ENCODE peak calls at places on chromosomes 5 and 9, in eight cellular contexts. N, X, K, O, I, B, V and Z are unnamed samples.

GRCh38 chr5:148469446-148470062 is 85.8 kb downstream of the FBXO38 start:
- DNase-seq in N (no peak), X (no peak), K (no peak), O (peak; percentile 60), I (no peak), B (no peak), V (no peak), Z (no peak)

GRCh38 chr9:113622038-113622437 is 158.5 kb downstream of the RGS3 start:
- DNase-seq in N (no peak), X (no peak), K (no peak), O (no peak), I (no peak), B (no peak), V (no peak), Z (no peak)

GRCh38 chr9:117541192-117541591 is 126.3 kb upstream of the ASTN2 start:
- DNase-seq in N (no peak), X (no peak), K (no peak), O (no peak), I (no peak), B (no peak), V (no peak), Z (no peak)

GRCh38 chr9:132994410-132995120 is 16.1 kb downstream of the GFI1B start:
- DNase-seq in N (peak; percentile 76), X (no peak), K (no peak), O (no peak), I (no peak), B (no peak), V (no peak), Z (peak; percentile 46)

GRCh38 chr9:137228515-137228967 is 1.2 kb downstream of the RNF224 start:
- DNase-seq in N (no peak), X (no peak), K (no peak), O (peak; percentile 58), I (no peak), B (no peak), V (no peak), Z (no peak)

GRCh38 chr5:179120421-179120861 is 60.3 kb downstream of the ZNF354C start:
- DNase-seq in N (no peak), X (no peak), K (no peak), O (no peak), I (no peak), B (no peak), V (no peak), Z (peak; percentile 24)

GRCh38 chr5:140840978-140841962 is at the start of gene PCDHA8:
- DNase-seq in N (no peak), X (no peak), K (no peak), O (no peak), I (peak; percentile 20), B (no peak), V (no peak), Z (no peak)

GRCh38 chr9:3682186-3682585 is 156.4 kb upstream of the RFX3 start:
- DNase-seq in N (no peak), X (no peak), K (no peak), O (no peak), I (no peak), B (no peak), V (no peak), Z (no peak)

GRCh38 chr9:16824545-16825041 is 45.9 kb downstream of the BNC2 start:
- DNase-seq in N (no peak), X (no peak), K (no peak), O (no peak), I (no peak), B (no peak), V (no peak), Z (no peak)

GRCh38 chr5:38250752-38251448 is 7.5 kb upstream of the EGFLAM start:
- DNase-seq in N (no peak), X (no peak), K (no peak), O (no peak), I (no peak), B (no peak), V (no peak), Z (no peak)

GRCh38 chr5:22889714-22890113 is 36.6 kb upstream of the CDH12 start:
- DNase-seq in N (no peak), X (no peak), K (no peak), O (no peak), I (no peak), B (no peak), V (no peak), Z (no peak)

GRCh38 chr5:1523793-1524480 is at the start of gene LPCAT1:
- DNase-seq in N (peak; percentile 94), X (peak; percentile 77), K (peak; percentile 73), O (peak; percentile 93), I (peak; percentile 62), B (peak; percentile 71), V (peak; percentile 74), Z (peak; percentile 72)

GRCh38 chr9:76866689-76867088 is 39.2 kb downstream of the PRUNE2 start:
- DNase-seq in N (no peak), X (peak; percentile 79), K (no peak), O (no peak), I (peak; percentile 67), B (no peak), V (no peak), Z (no peak)

GRCh38 chr5:179267671-179268071 is 77.6 kb downstream of the ADAMTS2 start:
- DNase-seq in N (no peak), X (peak; percentile 55), K (no peak), O (peak; percentile 75), I (no peak), B (no peak), V (no peak), Z (no peak)

GRCh38 chr9:97847474-97848236 is 5.4 kb upstream of the FOXE1 start:
- DNase-seq in N (no peak), X (no peak), K (no peak), O (no peak), I (no peak), B (no peak), V (no peak), Z (no peak)

GRCh38 chr5:15790446-15791005 is 290.5 kb downstream of the FBXL7 start:
- DNase-seq in N (no peak), X (no peak), K (no peak), O (no peak), I (no peak), B (no peak), V (no peak), Z (no peak)

GRCh38 chr5:23007226-23007625 is 154.1 kb upstream of the CDH12 start:
- DNase-seq in N (no peak), X (no peak), K (no peak), O (no peak), I (no peak), B (peak; percentile 48), V (no peak), Z (no peak)

GRCh38 chr9:8095531-8096223 is 296.1 kb upstream of the DMAC1 start:
- DNase-seq in N (no peak), X (no peak), K (no peak), O (no peak), I (no peak), B (no peak), V (no peak), Z (no peak)

GRCh38 chr9:24333629-24334028 is 212.1 kb downstream of the IZUMO3 start:
- DNase-seq in N (no peak), X (no peak), K (no peak), O (no peak), I (no peak), B (no peak), V (no peak), Z (no peak)

GRCh38 chr5:15683332-15683731 is 183.4 kb downstream of the FBXL7 start:
- DNase-seq in N (no peak), X (no peak), K (no peak), O (peak; percentile 66), I (no peak), B (no peak), V (no peak), Z (no peak)

GRCh38 chr5:112586596-112587062 is 151.1 kb upstream of the APC start:
- DNase-seq in N (peak; percentile 7), X (no peak), K (no peak), O (no peak), I (no peak), B (no peak), V (no peak), Z (no peak)

GRCh38 chr5:10590226-10591047 is 26.6 kb downstream of the ANKRD33B start:
- DNase-seq in N (no peak), X (no peak), K (no peak), O (peak; percentile 73), I (peak; percentile 72), B (no peak), V (no peak), Z (no peak)

GRCh38 chr5:147439253-147439652 is 70.6 kb downstream of the DPYSL3 start:
- DNase-seq in N (no peak), X (no peak), K (no peak), O (no peak), I (no peak), B (no peak), V (no peak), Z (no peak)

GRCh38 chr9:134830126-134830525 is 50.5 kb upstream of the FCN2 start:
- DNase-seq in N (no peak), X (no peak), K (no peak), O (no peak), I (no peak), B (no peak), V (no peak), Z (no peak)

GRCh38 chr9:11374961-11375360 is 762.2 kb upstream of the PTPRD start:
- DNase-seq in N (no peak), X (no peak), K (no peak), O (no peak), I (no peak), B (no peak), V (no peak), Z (no peak)

GRCh38 chr5:36180556-36181350 is 28.8 kb downstream of the SKP2 start:
- DNase-seq in N (no peak), X (no peak), K (no peak), O (no peak), I (no peak), B (no peak), V (no peak), Z (no peak)

GRCh38 chr9:70923941-70924340 is 197.5 kb downstream of the TRPM3 start:
- DNase-seq in N (no peak), X (no peak), K (no peak), O (no peak), I (no peak), B (no peak), V (no peak), Z (no peak)

GRCh38 chr9:129014611-129015010 is 13.5 kb downstream of the SH3GLB2 start:
- DNase-seq in N (no peak), X (no peak), K (no peak), O (no peak), I (no peak), B (no peak), V (no peak), Z (no peak)

GRCh38 chr9:684950-685340 is 156.6 kb upstream of the DMRT1 start:
- DNase-seq in N (no peak), X (no peak), K (no peak), O (no peak), I (no peak), B (no peak), V (no peak), Z (no peak)